ENCODE peak calls at places on chromosome X, in five cellular contexts. One of them, this sample, is unnamed.

GRCh38 chrX:333611-334311 is 15.2 kb upstream of the GTPBP6 start:
- DNase-seq in activated CD4-positive, alpha-beta memory T cell treated with anti-CD3 and anti-CD28 coated beads, Interleukin-2, amount 10 ng/mL, durations not matched to agents 7 days and 5 days: no peak
- DNase-seq in NCI-H146: no peak
- DNase-seq in spleen: peak; percentile 69
- DNase-seq in epithelial cell of prostate: no peak
- DNase-seq in this sample: no peak

GRCh38 chrX:135975421-135975820 is 1.6 kb upstream of the MMGT1 start:
- DNase-seq in activated CD4-positive, alpha-beta memory T cell treated with anti-CD3 and anti-CD28 coated beads, Interleukin-2, amount 10 ng/mL, durations not matched to agents 7 days and 5 days: no peak
- DNase-seq in NCI-H146: no peak
- DNase-seq in spleen: no peak
- DNase-seq in epithelial cell of prostate: no peak
- DNase-seq in this sample: no peak

GRCh38 chrX:69430730-69431129 is 73.4 kb upstream of the NALF2 start:
- DNase-seq in activated CD4-positive, alpha-beta memory T cell treated with anti-CD3 and anti-CD28 coated beads, Interleukin-2, amount 10 ng/mL, durations not matched to agents 7 days and 5 days: no peak
- DNase-seq in NCI-H146: no peak
- DNase-seq in spleen: no peak
- DNase-seq in epithelial cell of prostate: no peak
- DNase-seq in this sample: no peak

GRCh38 chrX:155889328-155889727 is 8.2 kb downstream of the VAMP7 start:
- DNase-seq in activated CD4-positive, alpha-beta memory T cell treated with anti-CD3 and anti-CD28 coated beads, Interleukin-2, amount 10 ng/mL, durations not matched to agents 7 days and 5 days: no peak
- DNase-seq in NCI-H146: no peak
- DNase-seq in spleen: no peak
- DNase-seq in epithelial cell of prostate: no peak
- DNase-seq in this sample: no peak

GRCh38 chrX:48996969-48997368 is 5.1 kb downstream of the GRIPAP1 start:
- DNase-seq in activated CD4-positive, alpha-beta memory T cell treated with anti-CD3 and anti-CD28 coated beads, Interleukin-2, amount 10 ng/mL, durations not matched to agents 7 days and 5 days: no peak
- DNase-seq in NCI-H146: no peak
- DNase-seq in spleen: no peak
- DNase-seq in epithelial cell of prostate: no peak
- DNase-seq in this sample: no peak

GRCh38 chrX:16838202-16839066 is 31.7 kb downstream of the RBBP7 start:
- DNase-seq in activated CD4-positive, alpha-beta memory T cell treated with anti-CD3 and anti-CD28 coated beads, Interleukin-2, amount 10 ng/mL, durations not matched to agents 7 days and 5 days: no peak
- DNase-seq in NCI-H146: no peak
- DNase-seq in spleen: no peak
- DNase-seq in epithelial cell of prostate: no peak
- DNase-seq in this sample: no peak

GRCh38 chrX:134006484-134007161 is 21.2 kb upstream of the GPC3 start:
- DNase-seq in activated CD4-positive, alpha-beta memory T cell treated with anti-CD3 and anti-CD28 coated beads, Interleukin-2, amount 10 ng/mL, durations not matched to agents 7 days and 5 days: no peak
- DNase-seq in NCI-H146: no peak
- DNase-seq in spleen: no peak
- DNase-seq in epithelial cell of prostate: no peak
- DNase-seq in this sample: no peak

GRCh38 chrX:85111347-85111746 is 107.7 kb downstream of the APOOL start:
- DNase-seq in activated CD4-positive, alpha-beta memory T cell treated with anti-CD3 and anti-CD28 coated beads, Interleukin-2, amount 10 ng/mL, durations not matched to agents 7 days and 5 days: no peak
- DNase-seq in NCI-H146: no peak
- DNase-seq in spleen: no peak
- DNase-seq in epithelial cell of prostate: no peak
- DNase-seq in this sample: peak; percentile 9

GRCh38 chrX:20372533-20372932 is 105.8 kb upstream of the RPS6KA3 start:
- DNase-seq in activated CD4-positive, alpha-beta memory T cell treated with anti-CD3 and anti-CD28 coated beads, Interleukin-2, amount 10 ng/mL, durations not matched to agents 7 days and 5 days: no peak
- DNase-seq in NCI-H146: no peak
- DNase-seq in spleen: no peak
- DNase-seq in epithelial cell of prostate: no peak
- DNase-seq in this sample: no peak

GRCh38 chrX:1450381-1451161 is 2.1 kb downstream of the ASMTL start:
- DNase-seq in activated CD4-positive, alpha-beta memory T cell treated with anti-CD3 and anti-CD28 coated beads, Interleukin-2, amount 10 ng/mL, durations not matched to agents 7 days and 5 days: peak; percentile 23
- DNase-seq in NCI-H146: no peak
- DNase-seq in spleen: peak; percentile 69
- DNase-seq in epithelial cell of prostate: no peak
- DNase-seq in this sample: no peak

GRCh38 chrX:41381685-41382084 is 47.7 kb downstream of the DDX3X start:
- DNase-seq in activated CD4-positive, alpha-beta memory T cell treated with anti-CD3 and anti-CD28 coated beads, Interleukin-2, amount 10 ng/mL, durations not matched to agents 7 days and 5 days: no peak
- DNase-seq in NCI-H146: no peak
- DNase-seq in spleen: no peak
- DNase-seq in epithelial cell of prostate: no peak
- DNase-seq in this sample: no peak

GRCh38 chrX:70411475-70411874 is 11.6 kb upstream of the GDPD2 start:
- DNase-seq in activated CD4-positive, alpha-beta memory T cell treated with anti-CD3 and anti-CD28 coated beads, Interleukin-2, amount 10 ng/mL, durations not matched to agents 7 days and 5 days: no peak
- DNase-seq in NCI-H146: no peak
- DNase-seq in spleen: no peak
- DNase-seq in epithelial cell of prostate: no peak
- DNase-seq in this sample: no peak

GRCh38 chrX:101025126-101025525 is 26.8 kb downstream of the TRMT2B start:
- DNase-seq in activated CD4-positive, alpha-beta memory T cell treated with anti-CD3 and anti-CD28 coated beads, Interleukin-2, amount 10 ng/mL, durations not matched to agents 7 days and 5 days: no peak
- DNase-seq in NCI-H146: no peak
- DNase-seq in spleen: no peak
- DNase-seq in epithelial cell of prostate: no peak
- DNase-seq in this sample: no peak

GRCh38 chrX:49912086-49912485 is 10.3 kb upstream of the CLCN5 start:
- DNase-seq in activated CD4-positive, alpha-beta memory T cell treated with anti-CD3 and anti-CD28 coated beads, Interleukin-2, amount 10 ng/mL, durations not matched to agents 7 days and 5 days: no peak
- DNase-seq in NCI-H146: peak; percentile 70
- DNase-seq in spleen: no peak
- DNase-seq in epithelial cell of prostate: no peak
- DNase-seq in this sample: no peak

GRCh38 chrX:38717871-38718270 is 83.4 kb upstream of the MID1IP1 start:
- DNase-seq in activated CD4-positive, alpha-beta memory T cell treated with anti-CD3 and anti-CD28 coated beads, Interleukin-2, amount 10 ng/mL, durations not matched to agents 7 days and 5 days: no peak
- DNase-seq in NCI-H146: peak; percentile 1
- DNase-seq in spleen: no peak
- DNase-seq in epithelial cell of prostate: no peak
- DNase-seq in this sample: no peak

GRCh38 chrX:14027031-14027430 is 2.7 kb downstream of the GEMIN8 start:
- DNase-seq in activated CD4-positive, alpha-beta memory T cell treated with anti-CD3 and anti-CD28 coated beads, Interleukin-2, amount 10 ng/mL, durations not matched to agents 7 days and 5 days: peak; percentile 28
- DNase-seq in NCI-H146: no peak
- DNase-seq in spleen: no peak
- DNase-seq in epithelial cell of prostate: peak; percentile 24
- DNase-seq in this sample: no peak

GRCh38 chrX:108167211-108167872 is 75.8 kb downstream of the ATG4A start:
- DNase-seq in activated CD4-positive, alpha-beta memory T cell treated with anti-CD3 and anti-CD28 coated beads, Interleukin-2, amount 10 ng/mL, durations not matched to agents 7 days and 5 days: no peak
- DNase-seq in NCI-H146: no peak
- DNase-seq in spleen: no peak
- DNase-seq in epithelial cell of prostate: no peak
- DNase-seq in this sample: no peak

GRCh38 chrX:73239242-73239641 is 24.6 kb upstream of the NAP1L2 start:
- DNase-seq in activated CD4-positive, alpha-beta memory T cell treated with anti-CD3 and anti-CD28 coated beads, Interleukin-2, amount 10 ng/mL, durations not matched to agents 7 days and 5 days: no peak
- DNase-seq in NCI-H146: no peak
- DNase-seq in spleen: no peak
- DNase-seq in epithelial cell of prostate: no peak
- DNase-seq in this sample: no peak

GRCh38 chrX:107978707-107979307 is 3.4 kb downstream of the TEX13B start:
- DNase-seq in activated CD4-positive, alpha-beta memory T cell treated with anti-CD3 and anti-CD28 coated beads, Interleukin-2, amount 10 ng/mL, durations not matched to agents 7 days and 5 days: no peak
- DNase-seq in NCI-H146: no peak
- DNase-seq in spleen: no peak
- DNase-seq in epithelial cell of prostate: no peak
- DNase-seq in this sample: peak; percentile 3

GRCh38 chrX:56385336-56385735 is 153.2 kb downstream of the KLF8 start:
- DNase-seq in activated CD4-positive, alpha-beta memory T cell treated with anti-CD3 and anti-CD28 coated beads, Interleukin-2, amount 10 ng/mL, durations not matched to agents 7 days and 5 days: peak; percentile 34
- DNase-seq in NCI-H146: no peak
- DNase-seq in spleen: no peak
- DNase-seq in epithelial cell of prostate: peak; percentile 12
- DNase-seq in this sample: no peak

GRCh38 chrX:25004040-25004439 is 11.7 kb downstream of the ARX start:
- DNase-seq in activated CD4-positive, alpha-beta memory T cell treated with anti-CD3 and anti-CD28 coated beads, Interleukin-2, amount 10 ng/mL, durations not matched to agents 7 days and 5 days: no peak
- DNase-seq in NCI-H146: no peak
- DNase-seq in spleen: no peak
- DNase-seq in epithelial cell of prostate: no peak
- DNase-seq in this sample: no peak

GRCh38 chrX:16268206-16268605 is 100.9 kb downstream of the MAGEB17 start:
- DNase-seq in activated CD4-positive, alpha-beta memory T cell treated with anti-CD3 and anti-CD28 coated beads, Interleukin-2, amount 10 ng/mL, durations not matched to agents 7 days and 5 days: no peak
- DNase-seq in NCI-H146: no peak
- DNase-seq in spleen: no peak
- DNase-seq in epithelial cell of prostate: peak; percentile 3
- DNase-seq in this sample: no peak

GRCh38 chrX:69055193-69055592 is 110.1 kb downstream of the PJA1 start:
- DNase-seq in activated CD4-positive, alpha-beta memory T cell treated with anti-CD3 and anti-CD28 coated beads, Interleukin-2, amount 10 ng/mL, durations not matched to agents 7 days and 5 days: no peak
- DNase-seq in NCI-H146: no peak
- DNase-seq in spleen: no peak
- DNase-seq in epithelial cell of prostate: no peak
- DNase-seq in this sample: no peak

GRCh38 chrX:94932278-94932965 is 1258.4 kb downstream of the FAM133A start:
- DNase-seq in activated CD4-positive, alpha-beta memory T cell treated with anti-CD3 and anti-CD28 coated beads, Interleukin-2, amount 10 ng/mL, durations not matched to agents 7 days and 5 days: no peak
- DNase-seq in NCI-H146: no peak
- DNase-seq in spleen: no peak
- DNase-seq in epithelial cell of prostate: no peak
- DNase-seq in this sample: no peak

GRCh38 chrX:40266490-40267333 is 169.0 kb upstream of the BCOR start:
- DNase-seq in activated CD4-positive, alpha-beta memory T cell treated with anti-CD3 and anti-CD28 coated beads, Interleukin-2, amount 10 ng/mL, durations not matched to agents 7 days and 5 days: peak; percentile 61
- DNase-seq in NCI-H146: peak; percentile 60
- DNase-seq in spleen: peak; percentile 88
- DNase-seq in epithelial cell of prostate: no peak
- DNase-seq in this sample: peak; percentile 10

GRCh38 chrX:20857746-20858145 is 516.5 kb upstream of the CNKSR2 start:
- DNase-seq in activated CD4-positive, alpha-beta memory T cell treated with anti-CD3 and anti-CD28 coated beads, Interleukin-2, amount 10 ng/mL, durations not matched to agents 7 days and 5 days: no peak
- DNase-seq in NCI-H146: no peak
- DNase-seq in spleen: no peak
- DNase-seq in epithelial cell of prostate: no peak
- DNase-seq in this sample: no peak

GRCh38 chrX:115642895-115643530 is 82.0 kb downstream of the PLS3 start:
- DNase-seq in activated CD4-positive, alpha-beta memory T cell treated with anti-CD3 and anti-CD28 coated beads, Interleukin-2, amount 10 ng/mL, durations not matched to agents 7 days and 5 days: peak; percentile 15
- DNase-seq in NCI-H146: peak; percentile 3
- DNase-seq in spleen: no peak
- DNase-seq in epithelial cell of prostate: no peak
- DNase-seq in this sample: peak; percentile 49

GRCh38 chrX:24343719-24344118 is 16.7 kb upstream of the SUPT20HL1 start:
- DNase-seq in activated CD4-positive, alpha-beta memory T cell treated with anti-CD3 and anti-CD28 coated beads, Interleukin-2, amount 10 ng/mL, durations not matched to agents 7 days and 5 days: no peak
- DNase-seq in NCI-H146: no peak
- DNase-seq in spleen: no peak
- DNase-seq in epithelial cell of prostate: no peak
- DNase-seq in this sample: no peak

GRCh38 chrX:135931644-135932487 is 38.4 kb downstream of the SAGE1 start:
- DNase-seq in activated CD4-positive, alpha-beta memory T cell treated with anti-CD3 and anti-CD28 coated beads, Interleukin-2, amount 10 ng/mL, durations not matched to agents 7 days and 5 days: peak; percentile 41
- DNase-seq in NCI-H146: peak; percentile 16
- DNase-seq in spleen: no peak
- DNase-seq in epithelial cell of prostate: no peak
- DNase-seq in this sample: peak; percentile 31

GRCh38 chrX:30343206-30343605 is 34.0 kb upstream of the NR0B1 start:
- DNase-seq in activated CD4-positive, alpha-beta memory T cell treated with anti-CD3 and anti-CD28 coated beads, Interleukin-2, amount 10 ng/mL, durations not matched to agents 7 days and 5 days: no peak
- DNase-seq in NCI-H146: no peak
- DNase-seq in spleen: no peak
- DNase-seq in epithelial cell of prostate: no peak
- DNase-seq in this sample: no peak

GRCh38 chrX:74613350-74614192 is 853 bp downstream of the RLIM start:
- DNase-seq in activated CD4-positive, alpha-beta memory T cell treated with anti-CD3 and anti-CD28 coated beads, Interleukin-2, amount 10 ng/mL, durations not matched to agents 7 days and 5 days: no peak
- DNase-seq in NCI-H146: peak; percentile 46
- DNase-seq in spleen: no peak
- DNase-seq in epithelial cell of prostate: no peak
- DNase-seq in this sample: no peak

GRCh38 chrX:34126011-34126410 is 6.1 kb downstream of the FAM47A start:
- DNase-seq in activated CD4-positive, alpha-beta memory T cell treated with anti-CD3 and anti-CD28 coated beads, Interleukin-2, amount 10 ng/mL, durations not matched to agents 7 days and 5 days: no peak
- DNase-seq in NCI-H146: no peak
- DNase-seq in spleen: no peak
- DNase-seq in epithelial cell of prostate: no peak
- DNase-seq in this sample: no peak

GRCh38 chrX:35046646-35047231 is 104.1 kb downstream of the FAM47B start:
- DNase-seq in activated CD4-positive, alpha-beta memory T cell treated with anti-CD3 and anti-CD28 coated beads, Interleukin-2, amount 10 ng/mL, durations not matched to agents 7 days and 5 days: no peak
- DNase-seq in NCI-H146: no peak
- DNase-seq in spleen: no peak
- DNase-seq in epithelial cell of prostate: no peak
- DNase-seq in this sample: no peak